ENCODE peak calls at places on chromosomes 13 and 19, in five cellular contexts. A, Y, U, Z and T are unnamed samples.

GRCh38 chr13:58883405-58883804 is 1251.9 kb downstream of the PCDH17 start:
- DNase-seq in Z (no peak), A (no peak), U (no peak), Y (no peak), T (no peak)

GRCh38 chr13:109131698-109132257 is 502.4 kb downstream of the MYO16 start:
- DNase-seq in U (no peak), Y (peak; percentile 12), A (peak; percentile 21), Z (no peak), T (no peak)

GRCh38 chr13:47025791-47026419 is 129.1 kb upstream of the HTR2A start:
- DNase-seq in U (no peak), A (no peak), Y (no peak), Z (no peak), T (no peak)

GRCh38 chr13:46542833-46543232 is 10.1 kb upstream of the LRCH1 start:
- DNase-seq in U (no peak), A (no peak), Z (no peak), Y (no peak), T (no peak)

GRCh38 chr19:2477141-2477710 is 1.3 kb downstream of the GADD45B start:
- DNase-seq in Y (peak; percentile 48), U (no peak), Z (no peak), A (peak; percentile 34), T (peak; percentile 90)

GRCh38 chr13:112684444-112684843 is 5.4 kb upstream of the ATP11A start:
- DNase-seq in A (no peak), Z (no peak), Y (no peak), U (no peak), T (peak; percentile 60)

GRCh38 chr13:54004026-54004699 is 975.5 kb downstream of the OLFM4 start:
- DNase-seq in A (no peak), Y (no peak), Z (no peak), U (no peak), T (no peak)

GRCh38 chr13:112441226-112441625 is 65.1 kb downstream of the SPACA7 start:
- DNase-seq in A (no peak), Z (no peak), Y (no peak), U (no peak), T (no peak)

GRCh38 chr19:30563691-30564090 is 191.5 kb downstream of the ZNF536 start:
- DNase-seq in Z (no peak), Y (no peak), U (no peak), A (no peak), T (no peak)

GRCh38 chr19:10602330-10603083 is 15.4 kb upstream of the AP1M2 start:
- DNase-seq in Z (peak; percentile 26), Y (peak; percentile 84), A (peak; percentile 48), U (peak; percentile 76), T (peak; percentile 97)

GRCh38 chr13:110182003-110182402 is 125.0 kb downstream of the COL4A1 start:
- DNase-seq in A (no peak), Y (no peak), Z (no peak), U (no peak), T (no peak)

GRCh38 chr19:42111384-42111783 is 20.9 kb downstream of the POU2F2 start:
- DNase-seq in Y (no peak), U (no peak), A (peak; percentile 75), Z (no peak), T (no peak)

GRCh38 chr13:105908581-105908980 is 626.9 kb downstream of the EFNB2 start:
- DNase-seq in Y (no peak), Z (no peak), U (no peak), A (no peak), T (no peak)

GRCh38 chr13:40375522-40376171 is 290.8 kb downstream of the FOXO1 start:
- DNase-seq in Y (no peak), Z (no peak), U (no peak), A (no peak), T (no peak)

GRCh38 chr13:22757530-22758120 is 423.2 kb upstream of the SGCG start:
- DNase-seq in U (no peak), A (peak; percentile 7), Z (no peak), Y (no peak), T (no peak)

GRCh38 chr13:113121928-113122420 is 625 bp upstream of the F10 start:
- DNase-seq in U (no peak), Z (no peak), A (no peak), Y (peak; percentile 2), T (no peak)

GRCh38 chr19:2166741-2167738 is 3.3 kb downstream of the DOT1L start:
- DNase-seq in Y (peak; percentile 89), Z (no peak), A (peak; percentile 67), U (peak; percentile 61), T (peak; percentile 96)

DNA sequence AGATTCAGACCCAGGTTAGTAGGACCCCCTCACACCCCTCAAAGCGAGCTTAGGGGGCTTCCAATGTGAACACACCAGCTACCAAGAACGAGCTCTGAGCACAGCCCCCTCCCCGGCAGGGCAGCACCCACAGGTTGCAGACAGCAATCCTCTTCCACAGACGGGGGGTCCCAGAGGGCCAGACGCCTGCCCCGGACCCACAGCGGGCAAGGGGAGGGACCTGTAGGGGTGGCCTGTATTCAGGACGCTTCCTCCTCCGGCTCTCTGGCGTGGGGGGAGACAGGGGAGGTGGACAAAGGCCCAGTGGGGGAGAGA is 4.8 kb downstream of the TTYH1 start:
- DNase-seq in A (no peak), Z (no peak), U (no peak), Y (no peak), T (no peak)
- H3K4me3 ChIP-seq in A (no peak overlapping the region), Z (no peak overlapping the region), U (no peak overlapping the region), Y (no peak overlapping the region), T (no peak overlapping the region)

GRCh38 chr13:38879278-38879677 is 111.4 kb downstream of the STOML3 start:
- DNase-seq in Z (no peak), Y (no peak), U (no peak), A (no peak), T (no peak)
- TF ChIP-seq POLR2A in Z (no peak), Y (no peak), U (no peak), A (no peak), T (no peak)

GRCh38 chr19:18117364-18117691 is 19.8 kb downstream of the MAST3 start:
- DNase-seq in U (no peak), Y (no peak), Z (no peak), A (no peak), T (no peak)
- H3K4me3 ChIP-seq in U (peak overlapping the region; percentile 24), Y (no peak overlapping the region), Z (peak overlapping the region; percentile 26), A (peak overlapping the region; percentile 15), T (no peak overlapping the region)

DNA sequence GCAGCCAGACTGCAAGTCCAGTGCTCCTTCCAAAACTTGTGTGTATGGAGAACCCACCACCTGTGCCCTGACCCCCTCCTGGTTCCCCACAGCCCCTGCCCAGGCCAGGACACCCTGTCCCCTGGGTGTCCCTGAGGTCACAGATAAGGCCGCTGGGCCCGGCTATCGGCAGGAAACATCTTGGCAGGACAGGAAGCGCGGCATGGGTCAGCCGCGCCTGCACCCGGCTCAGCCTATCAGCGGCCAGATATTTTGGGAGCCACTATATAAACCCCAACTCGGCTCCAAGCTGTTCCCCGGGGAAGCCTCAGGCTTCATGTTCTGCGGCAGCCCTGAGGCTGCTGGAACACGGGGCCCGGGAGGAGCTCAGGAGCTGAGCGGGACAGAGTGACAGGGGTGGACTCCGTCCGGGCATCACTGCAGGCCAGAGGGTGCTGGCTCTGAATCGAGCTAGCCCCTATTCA is 60.8 kb downstream of the AP1M1 start:
- DNase-seq in Z (no peak), Y (peak; percentile 67), A (no peak), U (peak; percentile 35), T (peak; percentile 93)
- TF ChIP-seq POLR2A in Z (no peak), Y (no peak), A (no peak), U (no peak), T (no peak)

DNA sequence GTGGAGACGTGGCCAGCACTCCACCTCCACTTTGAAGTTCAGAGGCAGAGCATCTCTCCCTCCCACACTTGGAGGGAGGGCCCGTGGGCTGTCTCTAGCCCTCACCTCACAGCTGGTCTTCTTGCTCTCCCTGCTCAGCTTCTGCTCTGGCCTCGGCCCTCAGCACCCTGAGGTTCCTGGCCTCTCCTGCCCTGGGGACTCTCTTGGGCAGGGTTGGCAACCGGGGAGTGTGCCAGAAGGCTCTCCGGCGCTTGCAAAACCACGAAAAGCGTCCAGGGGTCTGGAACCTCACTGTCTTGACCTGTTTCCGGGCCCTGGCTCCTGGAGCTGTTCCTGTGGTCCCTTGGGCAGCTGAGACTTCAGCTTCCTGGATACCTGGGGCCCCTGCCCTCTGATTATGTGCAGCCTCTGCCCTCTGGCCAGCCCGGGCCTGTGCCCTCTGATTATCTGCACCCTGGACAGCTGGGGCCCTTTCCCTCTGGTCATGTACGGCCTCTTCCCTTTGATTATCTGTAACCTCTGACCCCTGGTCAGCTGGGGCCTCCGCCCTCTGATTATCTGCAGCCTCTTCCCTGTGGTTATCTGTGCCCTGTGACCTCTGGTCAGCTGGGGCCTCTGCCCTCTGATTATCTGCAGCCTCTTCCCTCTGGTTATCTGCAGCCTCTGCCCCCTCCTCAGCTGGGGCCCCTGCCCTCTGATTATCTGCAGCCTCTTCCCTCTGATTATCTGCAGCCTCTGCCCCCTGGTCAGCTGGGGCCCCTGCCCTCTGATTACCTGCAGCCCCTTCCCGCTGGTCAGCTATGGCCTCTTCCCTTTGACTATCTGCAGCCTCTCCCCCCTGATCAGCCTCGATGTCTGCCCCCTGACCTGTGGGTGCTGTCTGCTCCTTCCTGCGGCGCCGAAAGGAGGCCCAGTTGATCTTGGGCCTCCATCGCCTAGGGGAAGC is 2.0 kb downstream of the CCDC8 start:
- DNase-seq in Z (no peak), A (no peak), U (no peak), Y (no peak), T (no peak)
- H3K4me3 ChIP-seq in Z (no peak overlapping the region), A (peak overlapping the region; percentile 57), U (peak overlapping the region; percentile 38), Y (peak overlapping the region; percentile 83), T (no peak overlapping the region)

DNA sequence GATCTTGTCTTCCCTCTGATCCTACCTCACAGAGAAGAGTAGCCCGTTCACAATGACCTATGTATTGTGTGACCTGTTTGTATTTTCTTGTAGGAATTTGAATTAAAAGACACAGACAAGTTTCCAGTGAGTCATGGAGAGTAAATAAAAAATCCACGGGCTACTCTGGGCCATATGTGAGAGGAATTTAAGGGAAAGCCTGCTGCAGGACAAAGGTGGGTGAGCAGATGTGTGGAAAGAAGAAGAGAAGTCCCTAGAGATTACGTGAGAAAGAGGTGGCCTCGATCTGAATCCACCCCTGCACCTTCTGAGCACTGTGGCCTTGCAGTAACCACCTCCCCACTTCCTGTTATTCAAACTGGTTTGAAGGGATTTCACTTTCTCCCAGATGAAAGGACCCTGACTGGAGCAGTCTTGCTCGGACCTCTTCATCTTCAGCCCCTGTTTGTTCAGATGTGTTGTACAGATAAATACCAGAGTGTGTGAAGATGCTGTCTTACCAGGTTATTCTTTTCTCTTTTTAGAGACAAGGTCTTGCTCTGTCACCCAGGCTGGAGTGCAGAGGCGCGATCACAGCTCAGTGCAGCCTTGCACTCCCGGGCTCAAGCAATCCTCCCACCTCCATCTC is 205.4 kb downstream of the PDS5B start:
- DNase-seq in Z (no peak), Y (no peak), U (no peak), A (peak; percentile 35), T (no peak)
- TF ChIP-seq POLR2A in Z (no peak), Y (no peak), U (no peak), A (no peak), T (no peak)

DNA sequence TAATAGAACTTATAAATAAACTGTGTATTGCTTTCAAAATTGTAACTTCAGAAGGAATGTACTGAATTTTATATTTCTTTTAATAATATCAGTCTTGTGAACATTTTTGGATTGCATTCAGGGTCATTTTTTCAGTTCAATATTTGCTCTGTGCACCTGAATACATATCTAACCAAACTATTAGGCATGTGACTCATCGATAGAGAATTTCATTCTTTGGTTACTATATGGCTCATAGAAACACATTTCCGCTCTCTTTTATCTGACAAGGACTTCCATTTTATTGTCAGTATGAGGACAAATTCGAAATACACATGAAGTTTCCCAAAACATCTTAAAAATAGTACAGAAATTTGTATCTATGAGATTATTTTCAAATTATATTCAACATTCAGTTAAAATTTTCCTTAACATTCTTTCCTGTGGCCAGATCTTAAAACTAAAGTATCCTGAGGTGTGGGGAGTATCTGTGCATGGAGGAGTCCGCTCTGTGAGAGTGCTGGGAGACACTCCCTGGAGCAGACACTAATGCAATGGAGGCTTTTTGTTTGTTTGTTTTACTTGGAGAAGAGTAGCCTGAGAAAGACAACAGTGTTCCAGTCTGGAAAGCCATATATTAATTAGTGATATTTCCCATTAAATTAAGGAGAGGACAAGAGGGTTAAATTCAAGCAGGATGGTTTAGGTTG is 483.6 kb downstream of the PCDH20 start:
- DNase-seq in Y (no peak), Z (no peak), A (no peak), U (no peak), T (no peak)
- H3K4me3 ChIP-seq in Y (no peak overlapping the region), Z (no peak overlapping the region), A (no peak overlapping the region), U (no peak overlapping the region), T (no peak overlapping the region)